ENCODE peak calls at places on chromosomes 7 and 10, in nine cellular contexts. One of them, this sample, is unnamed. For H3K9me3, the result is how much of the 10 kb centered on the place peaks cover.

GRCh38 chr10:129704225-129704624 is 237.2 kb downstream of the MGMT start:
- DNase-seq in tibial artery: no peak
- DNase-seq in CD4-positive, alpha-beta T cell: no peak
- DNase-seq in IMR-90: no peak
- DNase-seq in cardiac muscle cell: no peak
- DNase-seq in tibial nerve: no peak
- DNase-seq in spleen: no peak
- DNase-seq in transverse colon: no peak
- DNase-seq in mammary epithelial cell: no peak
- DNase-seq in this sample: no peak

GRCh38 chr10:5932345-5932744 is 42.3 kb downstream of the FBH1 start:
- DNase-seq in tibial artery: no peak
- DNase-seq in CD4-positive, alpha-beta T cell: no peak
- DNase-seq in IMR-90: no peak
- DNase-seq in cardiac muscle cell: peak
- DNase-seq in tibial nerve: no peak
- DNase-seq in spleen: no peak
- DNase-seq in transverse colon: no peak
- DNase-seq in mammary epithelial cell: no peak
- DNase-seq in this sample: peak

GRCh38 chr7:22913116-22913515 is 90.5 kb upstream of the TOMM7 start:
- DNase-seq in tibial artery: no peak
- DNase-seq in CD4-positive, alpha-beta T cell: no peak
- DNase-seq in IMR-90: no peak
- DNase-seq in cardiac muscle cell: no peak
- DNase-seq in tibial nerve: no peak
- DNase-seq in spleen: no peak
- DNase-seq in transverse colon: no peak
- DNase-seq in mammary epithelial cell: no peak
- DNase-seq in this sample: no peak

GRCh38 chr10:24841530-24841929 is 110.9 kb downstream of the PRTFDC1 start:
- DNase-seq in tibial artery: no peak
- DNase-seq in CD4-positive, alpha-beta T cell: no peak
- DNase-seq in IMR-90: no peak
- DNase-seq in cardiac muscle cell: no peak
- DNase-seq in tibial nerve: no peak
- DNase-seq in spleen: no peak
- DNase-seq in transverse colon: no peak
- DNase-seq in mammary epithelial cell: no peak
- DNase-seq in this sample: no peak

GRCh38 chr7:108079291-108080057 is 50.7 kb downstream of the LAMB4 start:
- DNase-seq in tibial artery: no peak
- DNase-seq in CD4-positive, alpha-beta T cell: no peak
- DNase-seq in IMR-90: peak
- DNase-seq in cardiac muscle cell: peak
- DNase-seq in tibial nerve: no peak
- DNase-seq in spleen: no peak
- DNase-seq in transverse colon: peak
- DNase-seq in mammary epithelial cell: peak
- DNase-seq in this sample: no peak

GRCh38 chr7:27152816-27153486 is 568 bp upstream of the HOXA3 start:
- DNase-seq in tibial artery: no peak
- DNase-seq in CD4-positive, alpha-beta T cell: no peak
- DNase-seq in IMR-90: no peak
- DNase-seq in cardiac muscle cell: no peak
- DNase-seq in tibial nerve: no peak
- DNase-seq in spleen: peak
- DNase-seq in transverse colon: no peak
- DNase-seq in mammary epithelial cell: no peak
- DNase-seq in this sample: no peak

GRCh38 chr10:57015187-57015586 is 654.1 kb upstream of the ZWINT start:
- DNase-seq in tibial artery: no peak
- DNase-seq in CD4-positive, alpha-beta T cell: no peak
- DNase-seq in IMR-90: no peak
- DNase-seq in cardiac muscle cell: no peak
- DNase-seq in tibial nerve: no peak
- DNase-seq in spleen: no peak
- DNase-seq in transverse colon: no peak
- DNase-seq in mammary epithelial cell: no peak
- DNase-seq in this sample: no peak

GRCh38 chr7:30463400-30464145 is 15.0 kb downstream of the NOD1 start:
- DNase-seq in tibial artery: no peak
- DNase-seq in CD4-positive, alpha-beta T cell: no peak
- DNase-seq in IMR-90: no peak
- DNase-seq in cardiac muscle cell: peak
- DNase-seq in tibial nerve: no peak
- DNase-seq in spleen: no peak
- DNase-seq in transverse colon: no peak
- DNase-seq in mammary epithelial cell: no peak
- DNase-seq in this sample: peak

GRCh38 chr10:71272122-71272771 is 46.8 kb upstream of the SLC29A3 start:
- DNase-seq in tibial artery: no peak
- DNase-seq in CD4-positive, alpha-beta T cell: no peak
- DNase-seq in IMR-90: peak
- DNase-seq in cardiac muscle cell: peak
- DNase-seq in tibial nerve: no peak
- DNase-seq in spleen: no peak
- DNase-seq in transverse colon: no peak
- DNase-seq in mammary epithelial cell: peak
- DNase-seq in this sample: no peak

GRCh38 chr7:104900525-104900924 is 113.5 kb upstream of the KMT2E start:
- DNase-seq in tibial artery: no peak
- DNase-seq in CD4-positive, alpha-beta T cell: no peak
- DNase-seq in IMR-90: no peak
- DNase-seq in cardiac muscle cell: peak
- DNase-seq in tibial nerve: no peak
- DNase-seq in spleen: no peak
- DNase-seq in transverse colon: no peak
- DNase-seq in mammary epithelial cell: no peak
- DNase-seq in this sample: no peak

GRCh38 chr10:72098301-72099053 is 10.1 kb upstream of the SPOCK2 start:
- DNase-seq in tibial artery: no peak
- DNase-seq in CD4-positive, alpha-beta T cell: no peak
- DNase-seq in IMR-90: no peak
- DNase-seq in cardiac muscle cell: no peak
- DNase-seq in tibial nerve: no peak
- DNase-seq in spleen: no peak
- DNase-seq in transverse colon: no peak
- DNase-seq in mammary epithelial cell: no peak
- DNase-seq in this sample: no peak

GRCh38 chr10:100748251-100749058 is 3.1 kb downstream of the PAX2 start:
- DNase-seq in tibial artery: no peak
- DNase-seq in CD4-positive, alpha-beta T cell: no peak
- DNase-seq in IMR-90: no peak
- DNase-seq in cardiac muscle cell: no peak
- DNase-seq in tibial nerve: no peak
- DNase-seq in spleen: no peak
- DNase-seq in transverse colon: no peak
- DNase-seq in mammary epithelial cell: no peak
- DNase-seq in this sample: no peak

GRCh38 chr7:35748348-35748747 is 52.5 kb upstream of the SEPTIN7 start:
- DNase-seq in tibial artery: no peak
- DNase-seq in CD4-positive, alpha-beta T cell: no peak
- DNase-seq in IMR-90: peak
- DNase-seq in cardiac muscle cell: no peak
- DNase-seq in tibial nerve: no peak
- DNase-seq in spleen: no peak
- DNase-seq in transverse colon: no peak
- DNase-seq in mammary epithelial cell: no peak
- DNase-seq in this sample: no peak
- H3K27ac ChIP-seq in tibial artery: no peak
- H3K27ac ChIP-seq in CD4-positive, alpha-beta T cell: no peak
- H3K27ac ChIP-seq in IMR-90: no peak
- H3K27ac ChIP-seq in cardiac muscle cell: no peak
- H3K27ac ChIP-seq in tibial nerve: no peak
- H3K27ac ChIP-seq in spleen: no peak
- H3K27ac ChIP-seq in transverse colon: no peak
- H3K27ac ChIP-seq in mammary epithelial cell: no peak
- H3K27ac ChIP-seq in this sample: no peak

GRCh38 chr10:126374435-126374834 is 13.8 kb downstream of the ADAM12 start:
- DNase-seq in tibial artery: no peak
- DNase-seq in CD4-positive, alpha-beta T cell: no peak
- DNase-seq in IMR-90: no peak
- DNase-seq in cardiac muscle cell: no peak
- DNase-seq in tibial nerve: no peak
- DNase-seq in spleen: no peak
- DNase-seq in transverse colon: no peak
- DNase-seq in mammary epithelial cell: no peak
- DNase-seq in this sample: no peak

GRCh38 chr10:126372359-126372758 is 15.9 kb downstream of the ADAM12 start:
- DNase-seq in tibial artery: no peak
- DNase-seq in CD4-positive, alpha-beta T cell: no peak
- DNase-seq in IMR-90: no peak
- DNase-seq in cardiac muscle cell: no peak
- DNase-seq in tibial nerve: no peak
- DNase-seq in spleen: no peak
- DNase-seq in transverse colon: peak
- DNase-seq in mammary epithelial cell: no peak
- DNase-seq in this sample: no peak

GRCh38 chr10:126375299-126375698 is 13.0 kb downstream of the ADAM12 start:
- DNase-seq in tibial artery: no peak
- DNase-seq in CD4-positive, alpha-beta T cell: no peak
- DNase-seq in IMR-90: no peak
- DNase-seq in cardiac muscle cell: no peak
- DNase-seq in tibial nerve: no peak
- DNase-seq in spleen: no peak
- DNase-seq in transverse colon: no peak
- DNase-seq in mammary epithelial cell: no peak
- DNase-seq in this sample: no peak

GRCh38 chr10:126373982-126374381 is 14.3 kb downstream of the ADAM12 start:
- DNase-seq in tibial artery: no peak
- DNase-seq in CD4-positive, alpha-beta T cell: no peak
- DNase-seq in IMR-90: peak
- DNase-seq in cardiac muscle cell: no peak
- DNase-seq in tibial nerve: no peak
- DNase-seq in spleen: no peak
- DNase-seq in transverse colon: no peak
- DNase-seq in mammary epithelial cell: no peak
- DNase-seq in this sample: no peak

DNA sequence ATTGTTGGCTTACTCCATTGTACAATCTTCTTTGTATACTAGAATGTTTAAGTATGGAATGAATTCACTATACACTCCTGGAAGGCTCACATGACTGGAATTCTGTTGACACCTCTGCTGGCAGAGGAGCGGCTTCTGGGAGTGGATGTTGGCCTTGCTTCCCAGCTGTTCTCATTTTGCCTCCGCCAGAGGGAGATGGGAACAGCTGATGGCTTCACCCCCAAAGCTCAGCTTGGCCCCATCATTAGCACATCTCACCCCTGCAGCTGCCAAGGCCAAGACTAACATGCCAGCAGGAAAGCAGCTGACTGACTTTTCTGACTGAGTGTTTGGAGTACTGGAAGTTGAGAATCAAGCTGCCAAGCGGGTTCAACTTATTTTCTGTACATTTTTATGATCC is 15.1 kb downstream of the ADAM12 start:
- DNase-seq in tibial artery: peak
- DNase-seq in CD4-positive, alpha-beta T cell: no peak
- DNase-seq in IMR-90: peak
- DNase-seq in cardiac muscle cell: peak
- DNase-seq in tibial nerve: no peak
- DNase-seq in spleen: no peak
- DNase-seq in transverse colon: peak
- DNase-seq in mammary epithelial cell: no peak
- DNase-seq in this sample: peak
- TF ChIP-seq CTCF in tibial artery: peak
- TF ChIP-seq CTCF in CD4-positive, alpha-beta T cell: no peak
- TF ChIP-seq CTCF in IMR-90: peak
- TF ChIP-seq CTCF in cardiac muscle cell: peak
- TF ChIP-seq CTCF in tibial nerve: no peak
- TF ChIP-seq CTCF in spleen: no peak
- TF ChIP-seq CTCF in transverse colon: peak
- TF ChIP-seq CTCF in mammary epithelial cell: no peak
- TF ChIP-seq CTCF in this sample: no peak

GRCh38 chr7:71486856-71487628 is 355.1 kb downstream of the GALNT17 start:
- DNase-seq in tibial artery: peak
- DNase-seq in CD4-positive, alpha-beta T cell: no peak
- DNase-seq in IMR-90: no peak
- DNase-seq in cardiac muscle cell: peak
- DNase-seq in tibial nerve: no peak
- DNase-seq in spleen: no peak
- DNase-seq in transverse colon: peak
- DNase-seq in mammary epithelial cell: no peak
- DNase-seq in this sample: no peak
- H3K9me3 ChIP-seq in tibial artery: under half
- H3K9me3 ChIP-seq in CD4-positive, alpha-beta T cell: under half
- H3K9me3 ChIP-seq in IMR-90: under half
- H3K9me3 ChIP-seq in cardiac muscle cell: under half
- H3K9me3 ChIP-seq in tibial nerve: under half
- H3K9me3 ChIP-seq in spleen: under half
- H3K9me3 ChIP-seq in transverse colon: under half
- H3K9me3 ChIP-seq in mammary epithelial cell: under half
- H3K9me3 ChIP-seq in this sample: under half

GRCh38 chr10:61835069-61835908 is 66.2 kb upstream of the ARID5B start:
- DNase-seq in tibial artery: no peak
- DNase-seq in CD4-positive, alpha-beta T cell: no peak
- DNase-seq in IMR-90: peak
- DNase-seq in cardiac muscle cell: peak
- DNase-seq in tibial nerve: no peak
- DNase-seq in spleen: no peak
- DNase-seq in transverse colon: peak
- DNase-seq in mammary epithelial cell: peak
- DNase-seq in this sample: no peak

GRCh38 chr10:61836233-61836887 is 65.1 kb upstream of the ARID5B start:
- DNase-seq in tibial artery: no peak
- DNase-seq in CD4-positive, alpha-beta T cell: no peak
- DNase-seq in IMR-90: no peak
- DNase-seq in cardiac muscle cell: peak
- DNase-seq in tibial nerve: no peak
- DNase-seq in spleen: no peak
- DNase-seq in transverse colon: no peak
- DNase-seq in mammary epithelial cell: no peak
- DNase-seq in this sample: no peak

GRCh38 chr10:61836888-61837747 is 64.4 kb upstream of the ARID5B start:
- DNase-seq in tibial artery: no peak
- DNase-seq in CD4-positive, alpha-beta T cell: no peak
- DNase-seq in IMR-90: peak
- DNase-seq in cardiac muscle cell: peak
- DNase-seq in tibial nerve: no peak
- DNase-seq in spleen: no peak
- DNase-seq in transverse colon: no peak
- DNase-seq in mammary epithelial cell: peak
- DNase-seq in this sample: no peak

GRCh38 chr10:61834519-61834918 is 67.0 kb upstream of the ARID5B start:
- DNase-seq in tibial artery: no peak
- DNase-seq in CD4-positive, alpha-beta T cell: no peak
- DNase-seq in IMR-90: no peak
- DNase-seq in cardiac muscle cell: no peak
- DNase-seq in tibial nerve: no peak
- DNase-seq in spleen: no peak
- DNase-seq in transverse colon: no peak
- DNase-seq in mammary epithelial cell: no peak
- DNase-seq in this sample: no peak

DNA sequence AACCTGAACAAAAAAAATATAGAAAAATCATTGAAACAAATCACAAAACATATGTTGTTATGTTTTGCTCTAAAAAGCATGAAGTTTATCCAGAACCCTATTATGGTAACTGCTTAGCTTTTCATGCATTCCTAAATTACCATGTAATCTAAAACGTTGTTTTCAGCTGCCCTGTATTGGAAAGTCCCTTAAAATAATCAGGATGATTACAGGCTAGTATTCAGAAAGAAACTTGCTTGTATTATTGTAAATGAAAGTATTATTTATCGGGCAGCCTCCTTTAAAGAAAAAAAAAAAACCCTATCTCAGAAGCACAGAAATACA is 65.6 kb upstream of the ARID5B start:
- DNase-seq in tibial artery: no peak
- DNase-seq in CD4-positive, alpha-beta T cell: no peak
- DNase-seq in IMR-90: peak
- DNase-seq in cardiac muscle cell: peak
- DNase-seq in tibial nerve: no peak
- DNase-seq in spleen: no peak
- DNase-seq in transverse colon: no peak
- DNase-seq in mammary epithelial cell: peak
- DNase-seq in this sample: no peak
- H3K27ac ChIP-seq in tibial artery: peak
- H3K27ac ChIP-seq in CD4-positive, alpha-beta T cell: no peak
- H3K27ac ChIP-seq in IMR-90: peak
- H3K27ac ChIP-seq in cardiac muscle cell: no peak
- H3K27ac ChIP-seq in tibial nerve: peak
- H3K27ac ChIP-seq in spleen: no peak
- H3K27ac ChIP-seq in transverse colon: peak
- H3K27ac ChIP-seq in mammary epithelial cell: peak
- H3K27ac ChIP-seq in this sample: no peak